ENCODE peak calls at places on chromosomes 16 and 17, in four cellular contexts. I is amniotic stem cell, Z is tibial nerve, T is NCI-H446. O is an unnamed sample.

GRCh38 chr17:56045907-56046306 is 107.4 kb upstream of the ANKFN1 start:
- DNase-seq in I (no peak), Z (no peak), T (no peak), O (no peak)

GRCh38 chr16:10206865-10207264 is 24.6 kb upstream of the GRIN2A start:
- DNase-seq in I (no peak), Z (no peak), T (no peak), O (no peak)

GRCh38 chr17:20095366-20096080 is 86.4 kb downstream of the SPECC1 start:
- DNase-seq in I (no peak), Z (peak; percentile 76), T (peak; percentile 14), O (peak; percentile 63)

GRCh38 chr16:22189473-22190168 is 16.5 kb upstream of the EEF2K start:
- DNase-seq in I (no peak), Z (peak; percentile 55), T (no peak), O (no peak)

GRCh38 chr17:75549246-75550138 is 24.0 kb downstream of the LLGL2 start:
- DNase-seq in I (no peak), Z (no peak), T (no peak), O (no peak)

GRCh38 chr17:70109497-70109896 is 34.5 kb downstream of the KCNJ16 start:
- DNase-seq in I (no peak), Z (no peak), T (peak; percentile 68), O (no peak)

GRCh38 chr17:74295625-74296547 is 21.9 kb downstream of the DNAI2 start:
- DNase-seq in I (no peak), Z (no peak), T (no peak), O (no peak)

GRCh38 chr16:70676571-70677498 is 9.0 kb downstream of the MTSS2 start:
- DNase-seq in I (no peak), Z (no peak), T (no peak), O (no peak)

GRCh38 chr16:49602201-49603041 is 228.8 kb downstream of the C16orf78 start:
- DNase-seq in I (no peak), Z (no peak), T (no peak), O (no peak)

GRCh38 chr16:8660841-8661301 is 13.5 kb upstream of the ABAT start:
- DNase-seq in I (peak; percentile 34), Z (peak; percentile 46), T (peak; percentile 69), O (peak; percentile 20)